ENCODE peak calls at places on chromosomes 7 and 10, in five cellular contexts. B, Q, O, Y and U are unnamed samples.

GRCh38 chr7:91945476-91945875 is 4.8 kb downstream of the AKAP9 start:
- DNase-seq in B (no peak), Q (no peak), O (no peak), Y (no peak), U (no peak)

GRCh38 chr7:17099083-17099973 is 199.1 kb upstream of the AHR start:
- DNase-seq in B (no peak), Q (no peak), O (no peak), Y (peak), U (no peak)

GRCh38 chr7:130242198-130243014 is 24.3 kb upstream of the CPA2 start:
- DNase-seq in B (peak), Q (peak), O (peak), Y (peak), U (no peak)

GRCh38 chr7:19079066-19079465 is 38.4 kb downstream of the TWIST1 start:
- DNase-seq in B (no peak), Q (no peak), O (no peak), Y (no peak), U (no peak)

GRCh38 chr7:45358277-45358676 is 200.7 kb downstream of the RAMP3 start:
- DNase-seq in B (no peak), Q (peak), O (no peak), Y (no peak), U (no peak)

GRCh38 chr10:59865101-59865500 is 41.3 kb downstream of the CCDC6 start:
- DNase-seq in B (no peak), Q (no peak), O (no peak), Y (peak), U (no peak)

GRCh38 chr10:89644691-89644966 is 413 bp downstream of the PANK1 start:
- DNase-seq in B (no peak), Q (no peak), O (no peak), Y (no peak), U (peak)

GRCh38 chr10:80535671-80536360 is 1.9 kb upstream of the SH2D4B start:
- DNase-seq in B (peak), Q (peak), O (no peak), Y (no peak), U (no peak)

GRCh38 chr7:83947260-83947659 is 247.3 kb downstream of the SEMA3A start:
- DNase-seq in B (no peak), Q (no peak), O (no peak), Y (no peak), U (no peak)

GRCh38 chr10:87861566-87861952 is 1.8 kb downstream of the KLLN start:
- DNase-seq in B (no peak), Q (peak), O (no peak), Y (no peak), U (no peak)

GRCh38 chr7:77197135-77197534 is 2.5 kb downstream of the FGL2 start:
- DNase-seq in B (no peak), Q (no peak), O (no peak), Y (no peak), U (no peak)

GRCh38 chr10:99926925-99927718 is 82.6 kb downstream of the DNMBP start:
- DNase-seq in B (no peak), Q (peak), O (no peak), Y (no peak), U (peak)

GRCh38 chr7:142508251-142508650 is 241.0 kb upstream of the PRSS1 start:
- DNase-seq in B (no peak), Q (no peak), O (no peak), Y (no peak), U (no peak)

GRCh38 chr10:2978111-2978510 is 89.2 kb upstream of the PFKP start:
- DNase-seq in B (no peak), Q (no peak), O (no peak), Y (no peak), U (no peak)

GRCh38 chr10:100232101-100232500 is 2.7 kb upstream of the CHUK start:
- DNase-seq in B (no peak), Q (no peak), O (peak), Y (no peak), U (no peak)

GRCh38 chr10:588246-589165 is 101.0 kb downstream of the DIP2C start:
- DNase-seq in B (no peak), Q (peak), O (no peak), Y (no peak), U (no peak)

GRCh38 chr10:17228081-17229015 is at the start of gene VIM:
- DNase-seq in B (peak), Q (peak), O (peak), Y (peak), U (peak)

GRCh38 chr7:66297579-66297978 is 92.4 kb downstream of the TPST1 start:
- DNase-seq in B (no peak), Q (no peak), O (no peak), Y (no peak), U (no peak)

GRCh38 chr10:100977436-100977835 is 8.1 kb downstream of the SEMA4G start:
- DNase-seq in B (no peak), Q (no peak), O (no peak), Y (no peak), U (peak)

GRCh38 chr7:108051449-108051848 is 48.5 kb upstream of the LAMB1 start:
- DNase-seq in B (no peak), Q (no peak), O (no peak), Y (no peak), U (no peak)

GRCh38 chr10:93816123-93816747 is 58.5 kb downstream of the LGI1 start:
- DNase-seq in B (no peak), Q (peak), O (no peak), Y (peak), U (peak)

GRCh38 chr7:24401628-24402593 is 117.9 kb downstream of the NPY start:
- DNase-seq in B (no peak), Q (no peak), O (no peak), Y (peak), U (no peak)

GRCh38 chr7:36313607-36314006 is 76.1 kb upstream of the ANLN start:
- DNase-seq in B (peak), Q (no peak), O (no peak), Y (no peak), U (no peak)

GRCh38 chr10:132994371-132994796 is 52.0 kb upstream of the CFAP46 start:
- DNase-seq in B (no peak), Q (no peak), O (no peak), Y (no peak), U (no peak)

GRCh38 chr10:104300736-104301292 is 31.8 kb downstream of the GSTO2 start:
- DNase-seq in B (no peak), Q (peak), O (peak), Y (peak), U (no peak)

GRCh38 chr10:128111686-128112085 is 14.5 kb downstream of the MKI67 start:
- DNase-seq in B (no peak), Q (no peak), O (no peak), Y (no peak), U (no peak)

GRCh38 chr10:116287906-116288501 is 15.0 kb upstream of the GFRA1 start:
- DNase-seq in B (no peak), Q (no peak), O (no peak), Y (no peak), U (no peak)

GRCh38 chr7:18345641-18346234 is 149.8 kb upstream of the HDAC9 start:
- DNase-seq in B (no peak), Q (no peak), O (no peak), Y (no peak), U (peak)

GRCh38 chr7:68381731-68382130 is 1216.5 kb upstream of the AUTS2 start:
- DNase-seq in B (no peak), Q (no peak), O (no peak), Y (no peak), U (no peak)

GRCh38 chr10:12663863-12664262 is 314.5 kb downstream of the CAMK1D start:
- DNase-seq in B (no peak), Q (no peak), O (no peak), Y (no peak), U (no peak)

GRCh38 chr10:79048639-79049550 is 19.9 kb upstream of the ZMIZ1 start:
- DNase-seq in B (no peak), Q (peak), O (no peak), Y (no peak), U (no peak)

GRCh38 chr7:129828989-129829676 is 123.6 kb downstream of the UBE2H start:
- DNase-seq in B (no peak), Q (no peak), O (no peak), Y (no peak), U (no peak)

GRCh38 chr7:135211179-135211945 is at the start of gene WDR91:
- DNase-seq in B (peak), Q (peak), O (peak), Y (no peak), U (peak)

GRCh38 chr10:84007482-84007881 is 131.8 kb upstream of the GHITM start:
- DNase-seq in B (no peak), Q (no peak), O (no peak), Y (no peak), U (no peak)

GRCh38 chr7:64685741-64686140 is 19.8 kb downstream of the ZNF107 start:
- DNase-seq in B (no peak), Q (no peak), O (no peak), Y (no peak), U (no peak)

GRCh38 chr7:68511281-68511680 is 1087.0 kb upstream of the AUTS2 start:
- DNase-seq in B (no peak), Q (no peak), O (no peak), Y (no peak), U (no peak)

DNA sequence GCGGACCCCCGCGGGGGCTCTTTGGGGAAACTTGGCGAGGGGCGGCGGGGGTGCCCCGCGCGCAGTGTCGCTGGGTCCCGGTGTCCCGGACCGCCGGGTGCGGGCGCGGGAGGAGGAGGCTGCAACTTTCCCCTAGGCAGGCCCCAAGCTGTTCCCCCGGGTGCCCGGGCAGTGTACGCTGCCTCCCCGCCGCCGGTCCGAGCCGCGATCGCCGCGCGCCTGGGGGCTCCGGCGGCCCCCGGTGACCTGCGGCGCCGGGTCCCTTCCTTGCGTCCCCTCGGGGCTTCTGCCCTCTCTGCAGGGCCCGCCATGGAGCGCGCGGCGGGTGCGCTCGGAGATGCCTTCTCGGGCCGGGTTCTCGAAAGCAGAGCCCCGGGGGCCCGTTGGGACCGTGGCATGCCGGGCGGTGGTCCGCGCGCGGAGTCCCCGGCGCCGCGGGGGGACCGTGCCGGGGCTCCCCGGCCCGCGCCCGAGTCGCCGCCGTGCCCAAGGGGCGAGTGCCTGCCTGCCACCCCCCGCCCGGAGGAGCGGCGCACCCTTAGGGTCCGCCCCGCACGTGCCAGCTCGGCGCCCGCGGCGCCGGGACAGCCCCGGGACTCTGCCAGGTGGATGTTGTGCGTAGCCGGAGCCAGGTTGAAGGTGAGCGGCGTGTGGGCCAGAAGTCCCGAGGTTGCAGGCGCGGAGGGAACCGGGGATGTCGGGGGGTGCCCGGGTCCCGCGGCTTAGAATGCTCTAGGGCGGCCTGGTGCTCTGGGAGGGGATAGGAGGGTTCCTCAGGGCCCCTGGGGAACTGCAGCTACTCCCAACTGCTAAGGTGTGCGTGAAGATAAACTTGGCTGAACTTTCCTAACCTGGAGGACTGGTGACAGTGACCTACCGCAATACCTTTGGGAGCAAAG is at the start of gene CUX1:
- DNase-seq in B (peak), Q (no peak), O (no peak), Y (no peak), U (no peak)
- TF ChIP-seq CTCF in B (no peak), Q (no peak), O (no peak), Y (no peak), U (no peak)

DNA sequence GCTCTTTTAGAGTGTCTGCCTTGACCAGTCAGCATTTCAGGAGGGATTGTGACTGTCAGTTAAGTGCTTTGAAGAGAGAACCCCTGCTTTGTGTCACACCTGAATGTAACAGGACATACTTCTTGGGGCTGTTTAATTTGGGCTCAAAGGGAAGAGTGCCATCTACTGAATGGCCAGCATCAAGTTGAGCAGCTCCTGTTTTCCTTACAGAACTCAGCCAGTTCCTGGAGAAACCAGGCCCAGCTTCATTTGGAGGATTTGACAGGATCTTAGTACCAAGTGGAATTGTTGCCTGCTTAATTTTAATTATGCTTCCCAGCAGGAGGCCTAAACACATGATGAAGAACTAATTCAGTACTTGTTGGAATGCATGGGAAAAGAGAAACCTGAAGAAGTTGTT is 8.3 kb downstream of the ADD3 start:
- DNase-seq in B (no peak), Q (no peak), O (no peak), Y (no peak), U (no peak)
- TF ChIP-seq CTCF in B (peak), Q (peak), O (peak), Y (peak), U (no peak)

GRCh38 chr7:116495737-116496136 is 3.8 kb upstream of the CAV2 start:
- DNase-seq in B (no peak), Q (no peak), O (no peak), Y (no peak), U (no peak)
- TF ChIP-seq CTCF in B (no peak), Q (no peak), O (no peak), Y (no peak), U (no peak)

GRCh38 chr10:34434119-34434594 is 380.9 kb downstream of the PARD3 start:
- DNase-seq in B (no peak), Q (no peak), O (peak), Y (no peak), U (no peak)
- TF ChIP-seq CTCF in B (no peak), Q (no peak), O (no peak), Y (no peak), U (no peak)

GRCh38 chr7:51244053-51244452 is 72.6 kb downstream of the COBL start:
- DNase-seq in B (no peak), Q (no peak), O (no peak), Y (no peak), U (no peak)

GRCh38 chr7:51244890-51245289 is 71.7 kb downstream of the COBL start:
- DNase-seq in B (no peak), Q (no peak), O (no peak), Y (no peak), U (no peak)

GRCh38 chr7:51249187-51249945 is 67.2 kb downstream of the COBL start:
- DNase-seq in B (no peak), Q (no peak), O (no peak), Y (no peak), U (no peak)

GRCh38 chr7:51243631-51244030 is 73.0 kb downstream of the COBL start:
- DNase-seq in B (no peak), Q (no peak), O (no peak), Y (no peak), U (no peak)

DNA sequence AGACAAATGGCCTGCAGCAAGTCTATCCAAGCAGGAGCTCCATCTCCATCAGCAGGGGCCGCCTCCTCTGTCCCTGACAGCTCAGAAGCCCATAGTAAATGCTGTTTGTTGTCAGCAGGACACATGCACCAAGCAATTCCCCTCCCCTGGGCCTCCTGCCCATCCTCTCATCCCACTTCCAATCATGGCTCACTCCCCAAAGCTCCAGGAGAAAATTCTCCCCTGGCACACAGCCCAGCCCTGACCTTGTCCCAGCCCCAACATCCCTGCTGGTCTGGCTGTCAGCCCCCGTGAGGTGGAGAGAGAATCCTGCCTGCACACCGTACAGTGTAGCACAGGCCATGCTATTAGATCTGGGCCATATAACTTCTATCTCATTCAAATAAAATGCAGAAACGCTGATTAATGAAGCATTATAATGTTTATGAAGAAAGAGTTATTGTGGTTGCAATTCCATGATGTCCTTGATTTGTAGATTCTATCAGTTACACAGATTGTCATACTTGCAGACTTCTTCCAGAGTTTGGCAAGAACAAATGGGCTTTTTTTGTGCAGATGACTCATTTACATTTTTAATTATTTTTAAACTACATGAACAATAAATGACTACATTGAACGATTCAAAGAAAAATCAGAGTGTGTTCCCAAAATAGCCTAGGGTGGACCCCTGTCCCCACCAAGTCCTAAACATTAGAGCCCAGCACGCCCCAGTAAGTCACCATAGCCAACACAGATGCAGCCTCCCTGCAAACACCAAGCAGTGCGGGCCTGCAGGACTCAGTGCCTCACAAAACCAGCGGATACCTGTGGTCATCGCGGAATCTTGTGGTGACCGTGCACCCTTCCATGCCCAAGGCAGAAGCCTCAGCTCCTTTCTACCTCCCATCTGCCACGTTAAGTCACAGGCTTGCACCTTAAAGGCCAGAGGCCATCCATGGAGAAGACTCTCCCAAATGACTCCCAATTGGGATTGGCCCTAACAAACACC is 70.1 kb downstream of the COBL start:
- DNase-seq in B (no peak), Q (peak), O (no peak), Y (no peak), U (no peak)
- TF ChIP-seq CTCF in B (no peak), Q (no peak), O (no peak), Y (no peak), U (no peak)

GRCh38 chr7:7889791-7890568 is 78.6 kb upstream of the GLCCI1 start:
- DNase-seq in B (no peak), Q (no peak), O (no peak), Y (no peak), U (no peak)
- TF ChIP-seq CTCF in B (no peak), Q (no peak), O (no peak), Y (no peak), U (no peak)